ENCODE peak calls at places on chromosomes 7 and 10, in four cellular contexts. B is fibroblast of pulmonary artery; I is CD4-positive, CD25-positive, alpha-beta regulatory T cell; S is neuronal stem cell. K is an unnamed sample.

GRCh38 chr10:61000769-61001730 is 57.1 kb upstream of the RHOBTB1 start:
- DNase-seq in B (peak), I (no peak), S (peak), K (no peak)

GRCh38 chr10:95445223-95445836 is 115.8 kb downstream of the SORBS1 start:
- DNase-seq in B (peak), S (no peak), I (no peak), K (no peak)

GRCh38 chr7:122304604-122304975 is at the start of gene FEZF1:
- DNase-seq in B (peak), S (peak), I (no peak), K (no peak)

GRCh38 chr7:956031-956430 is 1.6 kb upstream of the ADAP1 start:
- DNase-seq in S (no peak), B (no peak), I (no peak), K (no peak)

GRCh38 chr10:119315128-119316001 is 108.0 kb downstream of the GRK5 start:
- DNase-seq in B (peak), S (peak), I (peak), K (no peak)

GRCh38 chr10:84296071-84296981 is 32.1 kb upstream of the CCSER2 start:
- DNase-seq in S (no peak), I (no peak), B (peak), K (no peak)

GRCh38 chr10:70495691-70496261 is 17.2 kb downstream of the PALD1 start:
- DNase-seq in B (no peak), I (no peak), S (no peak), K (no peak)

GRCh38 chr10:31808258-31809218 is 120.1 kb downstream of the ARHGAP12 start:
- DNase-seq in B (peak), S (peak), I (peak), K (peak)

GRCh38 chr7:50826371-50827172 is 43.9 kb upstream of the GRB10 start:
- DNase-seq in I (peak), B (peak), S (no peak), K (no peak)

GRCh38 chr7:84218681-84219080 is 24.1 kb upstream of the SEMA3A start:
- DNase-seq in S (no peak), I (no peak), B (peak), K (no peak)

GRCh38 chr10:12681250-12681649 is 320.3 kb downstream of the CCDC3 start:
- DNase-seq in I (peak), B (no peak), S (no peak), K (peak)

GRCh38 chr7:7764515-7765138 is 46.2 kb upstream of the RPA3 start:
- DNase-seq in S (no peak), I (peak), B (no peak), K (peak)

GRCh38 chr10:30491204-30491603 is 57.2 kb downstream of the MAP3K8 start:
- DNase-seq in I (no peak), S (no peak), B (peak), K (no peak)
- H3K4me3 ChIP-seq in I (no peak), S (no peak), B (no peak), K (no peak)

DNA sequence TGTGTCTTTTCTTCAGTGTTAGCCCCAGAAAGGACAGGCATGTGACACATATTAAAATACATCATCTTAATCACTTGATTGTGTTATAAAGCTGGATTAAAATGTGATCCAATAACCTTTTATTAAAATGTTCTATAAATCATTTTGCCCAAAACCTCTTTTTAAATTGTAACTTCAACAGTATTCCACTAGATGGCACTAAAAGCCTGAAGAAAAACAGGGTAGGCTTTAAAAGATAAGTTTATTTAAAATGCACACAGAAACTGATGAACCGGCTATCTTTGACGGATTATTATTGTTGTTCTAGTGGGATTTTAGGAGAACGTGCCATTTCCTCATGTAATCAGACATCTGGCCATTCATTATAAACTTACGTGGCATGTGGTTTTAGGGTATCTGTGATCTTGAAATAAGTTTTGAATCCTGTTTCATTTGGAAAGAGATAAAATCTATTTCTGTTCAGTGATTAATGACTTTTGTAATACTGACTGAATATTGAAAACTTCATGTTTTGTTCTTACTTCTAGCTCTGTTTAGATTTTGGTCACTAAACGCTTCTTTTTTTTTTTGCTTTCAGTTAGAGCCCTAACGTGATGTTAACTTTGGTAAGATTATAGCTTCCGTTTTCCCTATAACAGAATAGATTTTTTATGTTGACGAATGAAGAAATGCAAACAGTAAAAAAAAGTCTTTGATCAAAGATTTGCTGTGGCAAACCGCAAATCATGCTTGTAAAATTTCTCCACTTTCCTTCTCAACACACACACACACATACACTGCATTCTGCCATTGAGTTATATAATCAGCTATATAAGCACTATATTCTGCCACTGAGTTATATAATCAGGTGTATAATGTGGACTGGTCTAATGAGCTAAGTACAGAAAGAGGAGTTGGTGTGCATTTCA is 13.6 kb downstream of the VPS50 start:
- DNase-seq in S (peak), B (peak), I (peak), K (peak)
- H3K4me3 ChIP-seq in S (no peak), B (no peak), I (peak), K (no peak)

GRCh38 chr7:27112361-27112760 is 9.9 kb upstream of the HOXA2 start:
- DNase-seq in B (no peak), I (no peak), S (no peak), K (no peak)
- H3K4me3 ChIP-seq in B (peak), I (no peak), S (no peak), K (no peak)

GRCh38 chr7:151019130-151019447 is 5.2 kb downstream of the ATG9B start:
- DNase-seq in B (no peak), S (no peak), I (no peak), K (no peak)
- H3K4me3 ChIP-seq in B (no peak), S (peak), I (no peak), K (no peak)

DNA sequence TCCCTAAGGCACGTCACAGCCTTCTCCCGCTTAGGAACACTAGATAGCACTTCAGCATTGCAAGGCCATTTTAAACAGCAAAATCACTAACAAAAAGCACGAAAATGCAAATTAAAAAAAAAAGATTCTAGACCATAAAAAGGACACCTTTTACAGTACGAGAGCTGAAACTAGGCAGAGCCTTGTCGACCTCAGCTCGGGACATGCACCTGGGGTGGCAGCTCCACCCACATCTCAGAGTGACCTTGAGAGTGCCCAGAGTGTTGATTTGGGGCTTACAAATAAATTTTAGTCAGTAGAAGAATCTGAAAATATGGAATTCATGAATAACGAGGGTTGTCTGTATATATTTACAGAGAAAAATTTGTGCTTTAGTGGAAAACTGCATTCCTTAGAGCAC is 1.1 kb downstream of the MRPS24 start:
- DNase-seq in B (no peak), S (no peak), I (no peak), K (no peak)
- H3K4me3 ChIP-seq in B (peak), S (no peak), I (peak), K (peak)

GRCh38 chr10:23194471-23194965 is 2.4 kb downstream of the PTF1A start:
- DNase-seq in I (no peak), B (no peak), S (no peak), K (no peak)
- H3K4me3 ChIP-seq in I (no peak), B (no peak), S (no peak), K (no peak)

DNA sequence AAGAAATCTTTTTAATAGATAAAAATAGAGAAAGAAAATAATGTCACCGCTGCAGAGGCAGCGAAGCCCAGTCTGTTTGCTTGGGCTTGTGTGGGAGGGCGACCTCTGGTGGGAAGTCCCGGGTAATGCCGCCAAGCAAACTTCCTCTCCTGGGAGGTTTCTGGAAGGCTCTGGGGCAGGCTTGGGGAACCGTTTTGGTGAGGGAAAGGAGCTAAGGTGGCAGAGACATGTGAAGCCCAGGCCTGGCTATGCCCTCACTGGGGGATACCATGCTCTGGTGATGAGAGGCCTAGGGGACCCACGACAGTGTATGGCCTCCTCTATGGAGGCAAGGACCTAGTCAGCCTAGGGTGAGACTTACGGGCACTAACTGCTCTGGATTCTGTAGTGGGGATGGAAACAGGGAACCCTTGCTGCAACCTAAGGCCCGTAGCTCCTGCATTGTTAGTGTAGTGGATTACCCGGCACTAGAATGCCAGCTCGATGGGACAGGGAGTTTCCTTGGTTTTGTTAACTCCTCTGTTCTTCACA is 605.1 kb downstream of the LRMDA start:
- DNase-seq in B (peak), S (no peak), I (peak), K (peak)
- H3K4me3 ChIP-seq in B (no peak), S (no peak), I (no peak), K (no peak)

GRCh38 chr7:26198781-26199169 is 1.8 kb downstream of the HNRNPA2B1 start:
- DNase-seq in B (no peak), I (no peak), S (no peak), K (no peak)
- H3K4me3 ChIP-seq in B (peak), I (peak), S (peak), K (peak)

GRCh38 chr7:2979276-2979675 is 64.4 kb downstream of the CARD11 start:
- DNase-seq in B (no peak), S (no peak), I (no peak), K (no peak)

GRCh38 chr7:2981103-2981480 is 62.6 kb downstream of the CARD11 start:
- DNase-seq in B (no peak), S (no peak), I (no peak), K (no peak)

GRCh38 chr7:2980406-2981102 is 63.1 kb downstream of the CARD11 start:
- DNase-seq in B (no peak), S (no peak), I (no peak), K (no peak)

GRCh38 chr7:2979951-2980350 is 63.7 kb downstream of the CARD11 start:
- DNase-seq in S (no peak), I (no peak), B (no peak), K (no peak)

GRCh38 chr7:2978403-2978802 is 65.3 kb downstream of the CARD11 start:
- DNase-seq in S (no peak), I (peak), B (no peak), K (no peak)
- H3K4me3 ChIP-seq in S (no peak), I (peak), B (no peak), K (no peak)

K was measured in Jurkat, Clone E6-1.